ENCODE peak calls at places on chromosomes 12 and 14, in six cellular contexts. I, Q, H, D, O and A are unnamed samples.

GRCh38 chr12:26229910-26230309 is 34.5 kb downstream of the SSPN start:
- DNase-seq in I (no peak), Q (no peak), H (peak; percentile 37), D (no peak), O (no peak), A (no peak)

GRCh38 chr12:50197297-50197727 is 30.1 kb upstream of the CERS5 start:
- DNase-seq in I (no peak), Q (no peak), H (no peak), D (no peak), O (no peak), A (no peak)

GRCh38 chr12:32126720-32127119 is 20.1 kb downstream of the BICD1 start:
- DNase-seq in I (no peak), Q (peak; percentile 92), H (peak; percentile 72), D (no peak), O (peak; percentile 53), A (no peak)

GRCh38 chr12:12726543-12727093 is 9.4 kb downstream of the CDKN1B start:
- DNase-seq in I (no peak), Q (peak; percentile 93), H (peak; percentile 89), D (no peak), O (peak; percentile 21), A (no peak)

GRCh38 chr12:69672195-69672594 is 26.9 kb downstream of the BEST3 start:
- DNase-seq in I (no peak), Q (no peak), H (no peak), D (no peak), O (peak; percentile 97), A (no peak)

GRCh38 chr12:128761305-128761880 is 62.4 kb downstream of the SLC15A4 start:
- DNase-seq in I (no peak), Q (no peak), H (no peak), D (no peak), O (no peak), A (no peak)

GRCh38 chr12:99009654-99010296 is 364.7 kb downstream of the APAF1 start:
- DNase-seq in I (no peak), Q (no peak), H (no peak), D (no peak), O (no peak), A (no peak)

GRCh38 chr14:90491221-90491867 is 94.5 kb downstream of the CALM1 start:
- DNase-seq in I (no peak), Q (peak; percentile 58), H (no peak), D (peak; percentile 39), O (no peak), A (no peak)

GRCh38 chr12:54419088-54419887 is at the start of gene ITGA5:
- DNase-seq in I (peak; percentile 48), Q (peak; percentile 69), H (peak; percentile 89), D (peak; percentile 76), O (peak; percentile 74), A (peak; percentile 70)

GRCh38 chr12:46786774-46787173 is 39.0 kb downstream of the SLC38A4 start:
- DNase-seq in I (no peak), Q (peak; percentile 85), H (peak; percentile 33), D (no peak), O (peak; percentile 54), A (no peak)

GRCh38 chr14:72745546-72745945 is 148.4 kb downstream of the DPF3 start:
- DNase-seq in I (no peak), Q (peak; percentile 89), H (peak; percentile 22), D (peak; percentile 7), O (no peak), A (no peak)

GRCh38 chr12:13472690-13473089 is 276.2 kb downstream of the EMP1 start:
- DNase-seq in I (no peak), Q (peak; percentile 3), H (no peak), D (no peak), O (no peak), A (no peak)

GRCh38 chr12:124411291-124411878 is 116.5 kb downstream of the RFLNA start:
- DNase-seq in I (no peak), Q (peak; percentile 96), H (peak; percentile 93), D (no peak), O (no peak), A (no peak)

GRCh38 chr14:22178330-22178981 is 410.6 kb downstream of the DAD1 start:
- DNase-seq in I (no peak), Q (peak; percentile 20), H (no peak), D (no peak), O (no peak), A (no peak)
- H2AFZ ChIP-seq in I (no peak overlapping the region), Q (no peak overlapping the region), H (no peak overlapping the region), D (no peak overlapping the region), O (no peak overlapping the region), A (no peak overlapping the region)

DNA sequence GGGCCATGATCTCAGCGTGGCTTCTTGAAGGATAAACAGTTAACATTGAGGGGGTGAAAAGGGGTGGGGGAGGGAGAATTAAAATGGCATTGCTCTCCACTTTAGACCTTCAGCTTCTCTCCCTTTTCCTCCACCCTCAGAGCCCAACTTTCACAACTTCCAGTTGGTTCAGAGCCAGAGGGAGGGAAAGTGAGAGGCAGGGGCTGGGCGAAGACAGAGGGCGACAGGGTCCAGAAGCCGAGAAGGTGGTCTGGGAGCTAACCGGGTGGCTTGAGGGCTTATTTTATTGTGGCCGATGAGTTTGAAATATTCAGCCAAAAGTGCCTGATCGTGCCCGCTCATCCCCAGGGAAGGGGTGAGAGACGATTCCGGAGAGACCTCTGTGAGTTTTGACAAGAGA is 4.1 kb downstream of the BMP4 start:
- DNase-seq in I (no peak), Q (no peak), H (peak; percentile 70), D (no peak), O (no peak), A (no peak)
- H3K18ac ChIP-seq in I (no peak overlapping the region), Q (peak overlapping the region; percentile 2), H (peak overlapping the region; percentile 59), D (peak overlapping the region; percentile 53), O (no peak overlapping the region), A (no peak overlapping the region)

DNA sequence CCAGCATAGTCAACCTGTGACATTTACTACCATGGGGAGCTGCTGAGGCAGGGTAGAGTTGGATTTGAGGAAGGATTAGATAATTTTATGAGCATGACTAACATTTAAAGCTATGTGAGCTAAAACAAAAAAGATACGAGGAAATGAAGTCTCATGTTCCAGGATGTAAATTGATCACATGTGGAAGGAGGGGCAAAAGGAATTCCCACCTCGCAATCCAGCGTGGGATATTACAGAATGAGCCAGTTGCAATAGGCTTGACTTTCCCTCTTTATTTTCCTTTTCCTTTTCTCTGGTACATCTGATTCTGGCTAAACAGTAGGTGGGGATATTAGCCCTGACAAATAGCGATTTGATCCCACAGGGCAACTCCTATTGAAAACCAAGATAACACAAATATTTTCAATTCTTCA is 214.9 kb upstream of the HMGA2 start:
- DNase-seq in I (no peak), Q (peak; percentile 93), H (peak; percentile 48), D (no peak), O (no peak), A (no peak)
- H3K9ac ChIP-seq in I (no peak overlapping the region), Q (no peak overlapping the region), H (peak overlapping the region; percentile 68), D (no peak overlapping the region), O (no peak overlapping the region), A (no peak overlapping the region)

GRCh38 chr12:94941440-94941862 is 62.0 kb downstream of the NDUFA12 start:
- DNase-seq in I (no peak), Q (peak; percentile 79), H (peak; percentile 92), D (no peak), O (peak; percentile 73), A (no peak)
- H2AFZ ChIP-seq in I (peak overlapping the region; percentile 41), Q (peak overlapping the region; percentile 73), H (no peak overlapping the region), D (no peak overlapping the region), O (no peak overlapping the region), A (no peak overlapping the region)

DNA sequence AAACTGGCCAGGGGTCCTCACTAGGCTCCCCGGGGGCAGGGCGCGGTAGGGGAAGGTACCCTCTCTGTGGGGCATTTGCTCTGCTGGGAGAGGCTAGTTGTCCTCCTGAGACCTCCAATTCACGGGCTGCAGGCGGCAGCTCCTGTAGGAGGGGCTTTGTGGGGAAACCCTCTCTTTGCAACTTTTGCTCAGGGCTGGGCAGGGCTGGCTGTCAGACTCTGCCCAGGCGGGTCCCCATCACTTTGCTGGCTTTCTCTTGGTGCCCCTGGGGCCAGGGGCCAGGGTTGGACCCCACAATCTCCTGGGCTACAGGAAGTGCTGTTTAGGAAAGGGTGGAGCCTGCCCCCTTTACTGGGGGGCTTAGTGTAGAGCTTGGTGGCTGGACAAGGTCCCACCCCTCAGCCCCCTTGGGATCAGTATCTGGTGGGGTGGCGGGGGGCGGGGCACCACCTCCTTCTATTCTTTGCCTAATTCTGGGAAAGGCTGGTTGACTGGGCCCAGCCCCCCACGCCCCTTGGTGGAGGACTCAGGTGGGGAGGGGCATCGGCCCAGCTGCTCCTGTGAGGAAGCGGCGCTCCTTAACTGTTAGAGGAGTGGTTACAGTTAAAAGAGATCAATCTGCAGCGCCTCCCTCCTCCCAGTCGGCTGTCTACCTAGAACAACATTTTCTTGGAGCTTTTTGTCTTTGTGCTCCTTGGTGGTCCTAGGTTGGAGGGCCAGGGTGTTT is 918.7 kb downstream of the AACS start:
- DNase-seq in I (peak; percentile 76), Q (no peak), H (no peak), D (peak; percentile 82), O (peak; percentile 49), A (peak; percentile 94)
- H3K18ac ChIP-seq in I (peak overlapping the region; percentile 92), Q (no peak overlapping the region), H (no peak overlapping the region), D (peak overlapping the region; percentile 81), O (peak overlapping the region; percentile 21), A (peak overlapping the region; percentile 79)

GRCh38 chr14:75069811-75070145 is 337 bp downstream of the ZC2HC1C start:
- DNase-seq in I (no peak), Q (no peak), H (no peak), D (no peak), O (no peak), A (no peak)
- H3K9ac ChIP-seq in I (peak overlapping the region; percentile 73), Q (peak overlapping the region; percentile 32), H (peak overlapping the region; percentile 90), D (peak overlapping the region; percentile 61), O (no peak overlapping the region), A (no peak overlapping the region)

DNA sequence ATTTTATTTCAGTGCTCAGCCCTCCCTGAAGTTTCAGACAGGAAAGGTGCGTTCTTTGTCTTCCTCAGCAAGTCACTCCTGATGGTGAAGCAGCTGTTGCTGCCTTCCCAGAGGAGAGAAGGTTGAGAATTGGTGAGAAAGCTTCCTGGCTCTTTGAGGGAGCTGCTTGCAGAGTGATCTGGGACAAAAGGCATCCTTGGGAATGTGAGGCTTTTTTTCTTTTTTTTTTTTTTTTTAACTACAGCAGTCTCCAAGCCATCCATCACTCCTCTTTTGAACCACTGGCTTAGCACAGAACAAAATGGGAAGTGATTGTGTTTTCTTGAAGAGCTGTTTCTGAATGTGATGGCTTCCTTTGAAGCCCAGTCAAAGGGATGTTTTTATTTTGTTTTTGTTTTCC is 120.3 kb upstream of the LRIG3 start:
- DNase-seq in I (peak; percentile 62), Q (peak; percentile 94), H (peak; percentile 84), D (no peak), O (no peak), A (no peak)
- H2AFZ ChIP-seq in I (peak overlapping the region; percentile 57), Q (no peak overlapping the region), H (no peak overlapping the region), D (peak overlapping the region; percentile 92), O (no peak overlapping the region), A (no peak overlapping the region)

DNA sequence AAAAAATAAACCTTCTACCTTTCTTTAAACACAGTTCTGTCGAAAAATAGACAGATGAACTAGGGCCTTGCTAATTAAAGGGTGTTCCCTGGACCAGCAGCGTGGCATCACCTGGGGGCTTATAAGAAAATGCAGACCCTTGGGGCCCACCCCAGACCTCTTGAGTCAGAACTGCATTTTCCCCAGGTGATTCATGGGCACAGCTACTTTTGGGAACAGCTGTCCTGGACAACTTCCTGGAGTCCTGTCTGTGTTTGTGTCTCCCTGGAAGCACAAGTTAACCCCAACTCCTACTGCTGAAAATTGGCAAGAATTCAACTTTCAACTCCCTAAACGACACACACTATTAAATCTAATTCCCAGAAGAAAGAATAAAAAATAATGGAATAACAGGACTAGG is 17.8 kb downstream of the FBLN5 start:
- DNase-seq in I (no peak), Q (peak; percentile 40), H (no peak), D (no peak), O (no peak), A (no peak)
- H3K18ac ChIP-seq in I (no peak overlapping the region), Q (no peak overlapping the region), H (no peak overlapping the region), D (no peak overlapping the region), O (no peak overlapping the region), A (no peak overlapping the region)

GRCh38 chr14:34237677-34238076 is 224.4 kb downstream of the SPTSSA start:
- DNase-seq in I (no peak), Q (no peak), H (no peak), D (no peak), O (no peak), A (no peak)
- H3K9ac ChIP-seq in I (no peak overlapping the region), Q (no peak overlapping the region), H (no peak overlapping the region), D (no peak overlapping the region), O (no peak overlapping the region), A (no peak overlapping the region)